ENCODE peak calls at places on chromosomes 1 and 21, in six cellular contexts. G is aorta; D is memory B cell; Y is activated CD4-positive, alpha-beta T cell treated with anti-CD3 and anti-CD28 coated beads, Interleukin-2, amount 50 U/mL, for 1 hour; M is RWPE1; K is cardiac fibroblast. R is an unnamed sample.

GRCh38 chr1:72284084-72284397 is 1.7 kb upstream of the NEGR1 start:
- DNase-seq in G (no peak), D (no peak), Y (no peak), M (peak), K (no peak), R (no peak)

GRCh38 chr1:87329756-87330200 is 1.1 kb downstream of the LMO4 start:
- DNase-seq in G (no peak), D (no peak), Y (no peak), M (no peak), K (peak), R (no peak)

GRCh38 chr21:45918835-45919467 is 62.6 kb upstream of the COL6A1 start:
- DNase-seq in G (no peak), D (no peak), Y (no peak), M (no peak), K (no peak), R (no peak)

GRCh38 chr1:67843746-67844145 is 10.5 kb upstream of the GNG12 start:
- DNase-seq in G (no peak), D (no peak), Y (no peak), M (no peak), K (peak), R (no peak)

GRCh38 chr1:54857741-54858665 is 29.0 kb downstream of the DHCR24 start:
- DNase-seq in G (no peak), D (no peak), Y (no peak), M (peak), K (peak), R (no peak)

GRCh38 chr21:16519012-16519411 is 789.2 kb downstream of the USP25 start:
- DNase-seq in G (no peak), D (no peak), Y (no peak), M (no peak), K (no peak), R (no peak)

GRCh38 chr1:8670371-8670818 is 147.0 kb downstream of the RERE start:
- DNase-seq in G (no peak), D (no peak), Y (no peak), M (no peak), K (no peak), R (no peak)

GRCh38 chr1:164577291-164577690 is 18.3 kb downstream of the PBX1 start:
- DNase-seq in G (no peak), D (no peak), Y (no peak), M (no peak), K (no peak), R (no peak)

GRCh38 chr1:198669023-198669698 is 30.3 kb downstream of the PTPRC start:
- DNase-seq in G (no peak), D (no peak), Y (peak), M (peak), K (peak), R (no peak)

GRCh38 chr1:24362982-24363614 is 43.9 kb downstream of the GRHL3 start:
- DNase-seq in G (no peak), D (no peak), Y (no peak), M (peak), K (peak), R (no peak)